ENCODE peak calls at places on chromosomes 6 and 20, in six cellular contexts. N, B, J, Y, A and S are unnamed samples.

GRCh38 chr6:113903666-113904330 is 46.7 kb downstream of the MARCKS start:
- DNase-seq in N (no peak), B (no peak), J (peak), Y (peak), A (no peak), S (peak)

GRCh38 chr20:59985864-59986263 is 27.6 kb downstream of the CDH26 start:
- DNase-seq in N (no peak), B (no peak), J (no peak), Y (no peak), A (no peak), S (no peak)

GRCh38 chr6:80527552-80528052 is 421.1 kb downstream of the BCKDHB start:
- DNase-seq in N (no peak), B (peak), J (no peak), Y (no peak), A (no peak), S (peak)

GRCh38 chr20:60057123-60057865 is 99.1 kb downstream of the CDH26 start:
- DNase-seq in N (peak), B (peak), J (peak), Y (peak), A (no peak), S (peak)

GRCh38 chr6:139753198-139753861 is 378.9 kb upstream of the CITED2 start:
- DNase-seq in N (no peak), B (no peak), J (peak), Y (no peak), A (no peak), S (peak)

GRCh38 chr6:49453221-49453620 is 9.8 kb downstream of the MMUT start:
- DNase-seq in N (no peak), B (peak), J (peak), Y (no peak), A (no peak), S (peak)

GRCh38 chr20:51531141-51531710 is 11.3 kb downstream of the NFATC2 start:
- DNase-seq in N (peak), B (peak), J (no peak), Y (no peak), A (no peak), S (no peak)

GRCh38 chr20:50569864-50570836 is 60.0 kb downstream of the PTPN1 start:
- DNase-seq in N (no peak), B (no peak), J (no peak), Y (no peak), A (no peak), S (peak)

GRCh38 chr20:51735728-51736600 is 32.2 kb downstream of the ATP9A start:
- DNase-seq in N (no peak), B (no peak), J (no peak), Y (no peak), A (no peak), S (no peak)

GRCh38 chr6:102813489-102814275 is 1420.2 kb downstream of the GRIK2 start:
- DNase-seq in N (no peak), B (peak), J (no peak), Y (no peak), A (no peak), S (no peak)

GRCh38 chr20:33869283-33869682 is 58.1 kb downstream of the CHMP4B start:
- DNase-seq in N (no peak), B (no peak), J (no peak), Y (no peak), A (no peak), S (no peak)